ENCODE peak calls at places on chromosome 13, in five cellular contexts. K, R, B, E and Z are unnamed samples.

GRCh38 chr13:30907167-30907761 is 1.2 kb downstream of the MEDAG start:
- DNase-seq in K (no peak), R (peak; percentile 90), B (no peak), E (no peak), Z (no peak)

GRCh38 chr13:88526186-88526852 is 855.1 kb downstream of the SLITRK5 start:
- DNase-seq in K (no peak), R (no peak), B (no peak), E (no peak), Z (no peak)

GRCh38 chr13:100513987-100514670 is 74.5 kb downstream of the GGACT start:
- DNase-seq in K (no peak), R (no peak), B (no peak), E (no peak), Z (no peak)

GRCh38 chr13:40169476-40169875 is 497.0 kb downstream of the FOXO1 start:
- DNase-seq in K (no peak), R (no peak), B (no peak), E (no peak), Z (no peak)

GRCh38 chr13:61880576-61881283 is 465.1 kb upstream of the PCDH20 start:
- DNase-seq in K (no peak), R (no peak), B (peak; percentile 36), E (peak; percentile 27), Z (no peak)

GRCh38 chr13:19154843-19155242 is 26.8 kb downstream of the TUBA3C start:
- DNase-seq in K (no peak), R (no peak), B (peak; percentile 20), E (no peak), Z (no peak)

GRCh38 chr13:27952931-27953670 is 16.0 kb downstream of the CDX2 start:
- DNase-seq in K (no peak), R (peak; percentile 86), B (peak; percentile 85), E (no peak), Z (peak; percentile 84)

GRCh38 chr13:51919531-51919930 is 57.8 kb downstream of the CCDC70 start:
- DNase-seq in K (no peak), R (no peak), B (no peak), E (no peak), Z (no peak)

GRCh38 chr13:77565635-77566034 is 30.1 kb downstream of the SCEL start:
- DNase-seq in K (no peak), R (no peak), B (no peak), E (no peak), Z (no peak)

GRCh38 chr13:95335667-95336066 is 34.4 kb upstream of the ABCC4 start:
- DNase-seq in K (no peak), R (no peak), B (no peak), E (no peak), Z (no peak)

GRCh38 chr13:37192986-37193385 is 87.5 kb upstream of the CSNK1A1L start:
- DNase-seq in K (no peak), R (no peak), B (no peak), E (no peak), Z (no peak)

GRCh38 chr13:36297259-36297599 is 385 bp downstream of the CCDC169 start:
- DNase-seq in K (no peak), R (no peak), B (no peak), E (no peak), Z (no peak)

GRCh38 chr13:66778461-66778860 is 451.7 kb downstream of the PCDH9 start:
- DNase-seq in K (no peak), R (no peak), B (no peak), E (no peak), Z (no peak)

GRCh38 chr13:42283574-42283973 is 11.6 kb downstream of the AKAP11 start:
- DNase-seq in K (no peak), R (no peak), B (no peak), E (no peak), Z (peak; percentile 13)

GRCh38 chr13:41554180-41554579 is 96.8 kb downstream of the RGCC start:
- DNase-seq in K (no peak), R (no peak), B (no peak), E (no peak), Z (no peak)

GRCh38 chr13:107301724-107302374 is 733.9 kb upstream of the ARGLU1 start:
- DNase-seq in K (no peak), R (no peak), B (no peak), E (no peak), Z (no peak)

GRCh38 chr13:81874253-81874652 is 1533.3 kb upstream of the SPRY2 start:
- DNase-seq in K (no peak), R (no peak), B (no peak), E (no peak), Z (no peak)

GRCh38 chr13:80630685-80631121 is 289.8 kb upstream of the SPRY2 start:
- DNase-seq in K (no peak), R (no peak), B (no peak), E (no peak), Z (no peak)

GRCh38 chr13:33401238-33401637 is 115.7 kb upstream of the STARD13 start:
- DNase-seq in K (no peak), R (no peak), B (peak; percentile 31), E (no peak), Z (peak; percentile 75)

GRCh38 chr13:39803156-39803555 is 147.7 kb downstream of the COG6 start:
- DNase-seq in K (no peak), R (no peak), B (no peak), E (no peak), Z (no peak)

GRCh38 chr13:75231235-75231634 is 250.7 kb downstream of the TBC1D4 start:
- DNase-seq in K (no peak), R (no peak), B (no peak), E (no peak), Z (no peak)
- TF ChIP-seq EP300 in K (no peak), R (no peak), B (no peak), E (no peak), Z (no peak)

DNA sequence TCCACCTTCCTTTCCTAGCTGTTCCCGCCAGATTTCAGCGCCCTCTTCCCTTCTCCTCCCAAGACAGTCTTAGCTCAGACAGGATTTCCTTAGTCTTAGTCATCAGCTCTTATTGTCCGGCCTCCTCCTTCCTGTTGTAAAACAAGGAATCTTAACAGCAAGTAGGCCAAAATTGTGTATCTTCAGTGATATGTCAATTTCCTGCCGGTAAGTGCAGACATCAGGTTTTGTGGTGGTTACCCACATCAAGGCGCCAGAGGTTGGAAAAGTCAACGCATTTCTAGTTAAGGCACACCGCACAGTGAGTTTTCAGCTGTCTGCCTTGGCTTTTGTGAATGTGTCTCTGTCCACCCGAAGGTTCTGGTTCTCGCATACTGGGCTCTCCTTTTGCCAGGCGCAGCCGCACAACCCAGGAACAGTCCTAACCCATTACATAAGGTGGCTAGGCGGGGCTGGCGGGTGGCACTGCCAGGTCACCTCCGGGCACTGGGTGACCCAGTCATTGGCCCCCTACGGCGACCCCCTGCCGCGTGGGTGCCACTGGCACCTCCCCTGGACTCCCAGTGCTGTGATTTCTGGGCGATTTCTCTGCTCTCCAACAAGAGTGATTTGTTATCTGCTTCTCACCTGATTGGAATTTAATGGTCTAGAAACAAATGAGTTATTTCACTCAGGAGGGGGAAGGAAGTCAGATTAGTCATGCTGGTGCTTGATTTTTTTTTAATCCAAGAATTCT is 12.9 kb downstream of the COL4A2 start:
- DNase-seq in K (no peak), R (no peak), B (no peak), E (no peak), Z (no peak)
- TF ChIP-seq POLR2AphosphoS5 in K (no peak), R (peak; percentile 39), B (peak; percentile 27), E (no peak), Z (no peak)

DNA sequence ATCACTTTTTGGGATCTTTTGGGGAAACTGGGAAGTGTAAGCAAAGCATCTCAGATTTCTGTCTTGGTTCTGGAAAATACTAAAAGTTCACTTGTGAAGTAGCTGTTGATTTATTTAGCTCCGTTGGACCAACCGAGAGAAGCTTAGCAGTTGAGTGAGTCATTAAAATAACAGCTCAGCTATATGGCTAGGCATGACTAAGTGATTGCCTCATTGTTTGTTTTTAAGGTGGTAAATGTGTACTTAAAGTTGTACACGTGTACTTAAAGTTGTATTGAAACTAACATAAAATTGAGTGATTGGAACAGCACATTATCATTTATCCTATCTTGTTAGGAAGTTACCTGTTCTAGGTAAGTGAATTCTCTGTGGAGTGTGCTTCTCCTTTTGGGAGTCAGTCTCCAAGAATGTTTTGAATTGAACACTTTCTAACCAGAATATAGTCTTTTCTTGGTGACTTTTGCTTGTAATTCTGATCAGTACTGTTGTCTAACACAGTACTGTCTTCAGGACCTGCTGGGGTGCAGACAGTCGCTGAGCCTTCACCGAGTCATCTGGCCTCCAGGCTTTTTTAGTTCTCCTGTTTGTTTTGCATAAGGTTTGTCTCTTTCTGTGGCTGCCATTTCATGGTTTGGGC is 2.9 kb upstream of the DCUN1D2 start:
- DNase-seq in K (peak; percentile 16), R (no peak), B (no peak), E (no peak), Z (no peak)
- TF ChIP-seq EP300 in K (no peak), R (no peak), B (no peak), E (no peak), Z (no peak)

GRCh38 chr13:24659239-24659638 is 21.0 kb upstream of the ATP12A start:
- DNase-seq in K (no peak), R (no peak), B (no peak), E (no peak), Z (no peak)
- TF ChIP-seq POLR2AphosphoS5 in K (no peak), R (no peak), B (no peak), E (no peak), Z (no peak)

DNA sequence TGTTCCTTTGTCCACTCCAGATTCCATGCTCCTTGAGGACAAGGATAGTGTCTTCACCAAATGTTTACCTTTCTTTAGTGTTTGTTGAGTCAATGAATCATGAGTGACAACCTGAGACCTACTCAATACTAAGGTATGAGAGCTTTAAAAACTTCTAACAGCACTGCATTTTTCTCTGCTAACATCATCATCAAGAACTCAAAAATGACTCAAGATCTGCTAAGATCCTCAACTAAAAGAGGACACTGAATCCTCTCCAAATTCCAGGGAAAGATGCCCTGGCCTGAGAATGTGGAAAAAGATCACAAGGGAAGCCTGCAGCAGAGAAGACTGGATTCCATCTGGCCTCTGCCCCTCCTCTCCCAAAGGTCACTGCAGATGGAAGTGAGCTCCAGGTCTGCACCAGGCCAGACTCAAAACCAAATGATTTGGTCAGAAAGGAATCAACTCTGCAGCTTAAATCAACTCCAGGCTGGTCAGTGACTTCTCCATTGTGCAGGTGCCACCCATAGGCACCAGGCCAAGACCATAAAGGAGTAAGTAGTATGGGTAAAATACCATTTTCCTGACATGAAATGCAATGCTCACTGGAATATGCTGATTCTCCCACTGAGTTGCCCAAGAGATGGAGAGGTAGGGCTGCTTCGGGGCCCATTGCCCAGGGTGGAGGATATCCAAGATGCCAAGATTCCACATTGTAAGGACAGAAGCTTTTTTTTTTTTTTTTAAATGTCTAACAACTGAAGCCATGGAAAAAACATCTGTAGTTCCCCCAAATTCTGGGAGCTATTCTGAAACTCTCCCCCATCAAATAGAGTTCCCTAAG is 89.5 kb upstream of the DOCK9 start:
- DNase-seq in K (no peak), R (no peak), B (no peak), E (no peak), Z (no peak)
- TF ChIP-seq EP300 in K (no peak), R (no peak), B (no peak), E (no peak), Z (no peak)